ENCODE peak calls at places on chromosomes 11 and 22, in five cellular contexts. K is lower lobe of right lung, X is breast epithelium, F is left ventricle myocardium inferior, O is spleen. L is an unnamed sample.
A peak's percentile ranks its signal among the peaks of the same experiment; 100 is the strongest.

GRCh38 chr11:121553806-121554205 is 101.0 kb upstream of the SORL1-AS1 start:
- DNase-seq in K (no peak), X (no peak), F (no peak), O (no peak), L (peak; percentile 69)

GRCh38 chr11:66080055-66080817 is 10.2 kb downstream of the PACS1 start:
- DNase-seq in K (no peak), X (no peak), F (no peak), O (no peak), L (peak; percentile 82)

GRCh38 chr11:117328414-117329010 is 858 bp downstream of the CEP164 start:
- DNase-seq in K (no peak), X (no peak), F (no peak), O (peak; percentile 60), L (peak; percentile 60)

GRCh38 chr22:44995282-44995597 is 14.6 kb downstream of the PHF21B start:
- DNase-seq in K (no peak), X (no peak), F (no peak), O (no peak), L (no peak)

GRCh38 chr11:5937868-5938602 is 4.0 kb upstream of the OR56A3 start:
- DNase-seq in K (no peak), X (no peak), F (no peak), O (no peak), L (no peak)

GRCh38 chr22:40040927-40041326 is 46.2 kb downstream of the FAM83F start:
- DNase-seq in K (no peak), X (peak; percentile 61), F (peak; percentile 57), O (no peak), L (peak; percentile 35)

GRCh38 chr22:35568751-35569725 is 28.4 kb downstream of the RASD2 start:
- DNase-seq in K (no peak), X (no peak), F (no peak), O (no peak), L (peak; percentile 57)

GRCh38 chr11:12177739-12178338 is 67.4 kb downstream of the MICAL2 start:
- DNase-seq in K (no peak), X (no peak), F (no peak), O (no peak), L (no peak)

GRCh38 chr11:9759519-9760179 is 95.8 kb downstream of the SWAP70 start:
- DNase-seq in K (peak; percentile 65), X (peak; percentile 64), F (peak; percentile 83), O (peak; percentile 81), L (peak; percentile 100)

GRCh38 chr22:19669570-19669969 is 44.7 kb upstream of the SEPTIN5 start:
- DNase-seq in K (no peak), X (no peak), F (peak; percentile 59), O (no peak), L (no peak)

DNA sequence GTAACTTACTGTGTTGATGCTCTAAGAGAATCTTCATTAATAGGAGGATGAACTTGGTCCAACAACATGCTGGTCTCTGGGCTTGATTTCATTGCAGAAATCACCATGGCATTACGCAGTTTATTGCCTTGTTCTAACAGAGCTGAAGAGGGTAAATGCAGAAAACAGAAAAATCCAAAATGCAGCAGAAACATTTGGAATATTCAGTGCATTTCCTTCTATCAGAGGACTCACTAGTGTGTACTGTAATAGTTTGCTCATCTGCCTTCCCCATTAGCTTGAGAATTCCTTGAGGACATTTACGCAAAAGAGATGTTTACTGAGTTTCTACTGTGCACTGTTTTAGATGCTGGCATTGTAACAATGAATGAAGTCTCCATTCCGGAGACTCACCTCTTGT is 37.4 kb downstream of the C2CD3 start:
- DNase-seq in K (no peak), X (no peak), F (no peak), O (no peak), L (no peak)
- H3K4me3 ChIP-seq in K (no peak overlapping the region), X (no peak overlapping the region), F (no peak overlapping the region), O (no peak overlapping the region), L (no peak overlapping the region)

GRCh38 chr11:118401151-118401879 is at the start of gene ATP5MG:
- DNase-seq in K (peak; percentile 94), X (peak; percentile 83), F (peak; percentile 91), O (peak; percentile 96), L (peak; percentile 79)
- TF ChIP-seq CTCF in K (no peak), X (no peak), F (peak; percentile 29), O (peak; percentile 28), L (peak; percentile 25)

GRCh38 chr11:27233654-27234042 is 129.4 kb downstream of the CCDC34 start:
- DNase-seq in K (no peak), X (no peak), F (no peak), O (no peak), L (no peak)

GRCh38 chr11:27234961-27235360 is 128.1 kb downstream of the CCDC34 start:
- DNase-seq in K (no peak), X (no peak), F (no peak), O (no peak), L (no peak)

GRCh38 chr11:27231519-27231918 is 131.5 kb downstream of the CCDC34 start:
- DNase-seq in K (no peak), X (no peak), F (no peak), O (no peak), L (no peak)

GRCh38 chr11:27237641-27238040 is 125.4 kb downstream of the CCDC34 start:
- DNase-seq in K (no peak), X (no peak), F (no peak), O (no peak), L (no peak)

DNA sequence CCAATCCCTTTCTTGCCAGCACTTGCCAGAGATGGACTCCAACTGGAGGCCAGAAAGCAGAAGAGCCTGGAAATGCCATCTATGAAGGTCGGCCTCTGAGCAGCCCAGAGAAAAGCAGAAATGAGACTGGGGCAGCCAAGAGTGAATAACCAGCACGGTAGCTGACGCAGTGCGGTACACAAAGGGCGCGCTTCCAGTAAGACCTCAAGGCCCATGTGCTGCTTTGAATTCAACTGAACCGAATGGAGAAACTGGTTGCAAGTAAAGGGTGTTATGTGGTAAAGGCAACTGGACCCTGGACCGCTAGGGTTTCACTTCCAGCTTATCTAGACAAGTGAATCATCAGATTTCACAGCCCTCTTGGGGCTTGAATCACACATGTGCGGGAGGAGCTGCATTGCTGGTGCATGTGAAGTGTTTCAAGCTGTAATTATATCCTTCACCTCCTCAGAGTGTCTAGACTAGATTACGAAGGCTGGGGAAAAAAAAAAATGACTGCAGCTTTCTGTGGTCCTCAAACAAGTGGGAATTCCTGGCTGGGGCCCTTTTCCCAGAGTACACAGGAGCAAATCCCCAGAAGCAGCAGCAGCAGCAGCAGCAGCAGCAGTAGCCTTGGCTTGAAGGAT is 128.9 kb downstream of the CCDC34 start:
- DNase-seq in K (no peak), X (no peak), F (peak; percentile 31), O (peak; percentile 73), L (peak; percentile 95)
- H3K4me3 ChIP-seq in K (no peak overlapping the region), X (no peak overlapping the region), F (no peak overlapping the region), O (no peak overlapping the region), L (no peak overlapping the region)

GRCh38 chr11:81449588-81450155 is 1284.0 kb downstream of the FAM181B start:
- DNase-seq in K (no peak), X (no peak), F (no peak), O (no peak), L (peak; percentile 62)

GRCh38 chr11:81444306-81444705 is 1289.4 kb downstream of the FAM181B start:
- DNase-seq in K (no peak), X (no peak), F (no peak), O (no peak), L (no peak)
- TF ChIP-seq CTCF in K (no peak), X (no peak), F (peak; percentile 30), O (no peak), L (no peak)

DNA sequence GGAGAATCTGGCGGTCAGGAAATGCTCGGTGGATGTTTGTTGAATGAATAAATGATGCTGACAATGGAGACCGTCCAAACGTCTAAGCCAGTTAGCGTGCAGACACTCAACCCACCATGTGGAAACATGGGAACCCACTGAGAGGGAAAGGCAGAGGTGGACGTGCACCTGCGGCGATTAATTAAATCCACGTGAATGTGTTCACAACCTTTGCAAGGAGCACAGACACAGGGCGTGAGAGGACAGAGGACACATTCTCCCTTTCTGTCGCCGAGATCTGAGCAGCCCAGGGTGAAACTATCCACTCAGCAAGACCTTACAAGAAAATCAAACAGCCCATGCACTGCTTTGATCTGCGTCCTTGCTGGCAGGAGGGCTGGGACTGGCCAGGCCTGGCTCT is 58.3 kb upstream of the LINC01488 start:
- DNase-seq in K (no peak), X (no peak), F (no peak), O (peak; percentile 47), L (no peak)
- H3K4me3 ChIP-seq in K (no peak overlapping the region), X (no peak overlapping the region), F (no peak overlapping the region), O (no peak overlapping the region), L (no peak overlapping the region)

GRCh38 chr11:110779108-110779507 is 66.9 kb upstream of the ARHGAP20 start:
- DNase-seq in K (no peak), X (no peak), F (no peak), O (no peak), L (no peak)
- TF ChIP-seq CTCF in K (no peak), X (no peak), F (no peak), O (no peak), L (no peak)

GRCh38 chr11:14634813-14635212 is 8.8 kb upstream of the PDE3B start:
- DNase-seq in K (no peak), X (no peak), F (no peak), O (no peak), L (no peak)
- H3K4me3 ChIP-seq in K (no peak overlapping the region), X (no peak overlapping the region), F (no peak overlapping the region), O (no peak overlapping the region), L (no peak overlapping the region)

GRCh38 chr11:439315-440064 is 2.3 kb downstream of the ANO9 start:
- DNase-seq in K (peak; percentile 37), X (no peak), F (no peak), O (no peak), L (no peak)

GRCh38 chr11:441043-441417 is 781 bp downstream of the ANO9 start:
- DNase-seq in K (peak; percentile 45), X (no peak), F (no peak), O (no peak), L (no peak)

GRCh38 chr11:441418-442274 is at the start of gene ANO9:
- DNase-seq in K (peak; percentile 80), X (peak; percentile 74), F (no peak), O (peak; percentile 89), L (peak; percentile 34)

GRCh38 chr11:438101-438844 is 3.5 kb downstream of the ANO9 start:
- DNase-seq in K (peak; percentile 45), X (no peak), F (no peak), O (no peak), L (no peak)

DNA sequence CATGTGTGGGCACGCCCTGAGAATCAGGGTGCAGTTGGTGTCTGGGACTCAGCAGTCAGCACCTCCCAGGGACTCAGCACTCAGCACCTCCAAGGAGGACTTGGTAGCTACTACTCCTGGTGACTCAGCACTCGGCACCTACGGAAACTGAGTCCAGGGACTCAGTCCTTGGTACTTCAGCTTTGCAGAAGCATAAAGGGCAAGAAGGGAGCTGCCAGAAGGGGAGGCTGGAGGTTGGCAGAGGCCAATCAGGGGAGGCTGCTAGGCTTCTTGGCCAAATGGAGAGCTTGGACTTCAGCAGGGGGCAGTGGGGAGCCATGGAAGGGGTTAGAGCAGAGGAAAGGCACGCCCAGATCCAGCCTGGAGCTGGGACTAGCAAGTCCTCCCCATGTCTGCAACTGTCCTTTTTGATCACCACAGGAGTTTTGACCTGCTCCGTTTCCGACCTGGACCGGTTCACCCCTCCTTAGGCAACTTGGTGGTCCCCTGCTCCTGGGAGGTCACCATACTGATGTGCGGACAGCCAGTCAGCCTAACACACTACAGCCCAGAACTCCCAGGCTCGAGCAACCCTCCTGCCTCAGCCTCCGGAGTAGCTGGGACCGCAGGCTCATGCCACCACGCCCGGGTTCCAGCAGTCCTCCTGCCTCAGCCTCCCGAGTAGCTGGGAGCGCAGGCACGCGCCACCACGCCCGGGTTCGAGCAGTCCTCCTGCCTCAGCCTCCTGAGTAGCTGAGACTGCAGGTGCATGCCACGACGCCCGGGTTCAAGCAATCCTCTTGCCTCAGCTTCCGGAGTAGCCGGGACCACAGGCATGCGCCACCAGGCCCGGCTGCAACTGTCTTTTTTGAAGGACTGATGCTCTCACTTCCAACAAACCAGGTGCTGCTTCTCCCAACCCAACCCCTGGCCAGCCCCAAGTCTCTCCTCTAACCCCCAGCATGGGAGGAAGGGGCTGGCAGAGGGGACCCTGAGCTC is 1.5 kb downstream of the ANO9 start:
- DNase-seq in K (peak; percentile 55), X (no peak), F (no peak), O (no peak), L (no peak)
- TF ChIP-seq CTCF in K (no peak), X (no peak), F (peak; percentile 34), O (no peak), L (peak; percentile 7)